ENCODE peak calls at places on chromosomes 7 and 10, in eight cellular contexts. R is fibroblast of the aortic adventitia, I is lower leg skin, H is left lung, N is dorsolateral prefrontal cortex, U is fibroblast of pulmonary artery, F is GM23338, Y is mammary epithelial cell. G is an unnamed sample.

GRCh38 chr10:6667679-6668270 is 87.7 kb upstream of the PRKCQ start:
- DNase-seq in F (peak), R (peak), N (no peak), U (peak), H (no peak), I (no peak), Y (peak), G (peak)

GRCh38 chr10:13794982-13795381 is 208.2 kb downstream of the PRPF18 start:
- DNase-seq in F (no peak), I (no peak), N (no peak), R (no peak), Y (no peak), U (no peak), H (no peak), G (no peak)

GRCh38 chr10:7184660-7185366 is 226.0 kb downstream of the SFMBT2 start:
- DNase-seq in I (no peak), R (no peak), Y (no peak), U (no peak), H (no peak), F (no peak), N (no peak), G (no peak)

GRCh38 chr7:1970895-1971294 is 261.9 kb downstream of the MAD1L1 start:
- DNase-seq in R (no peak), I (no peak), H (peak), N (peak), U (no peak), Y (no peak), F (no peak), G (no peak)

GRCh38 chr10:73244866-73245477 is 2.1 kb downstream of the DNAJC9 start:
- DNase-seq in I (no peak), F (no peak), R (peak), U (peak), Y (no peak), N (no peak), H (no peak), G (peak)

GRCh38 chr7:23106491-23106800 is 861 bp downstream of the KLHL7 start:
- DNase-seq in U (no peak), F (peak), N (peak), Y (no peak), H (no peak), I (no peak), R (peak), G (no peak)

GRCh38 chr7:20993693-20994092 is 207.0 kb upstream of the SP8 start:
- DNase-seq in H (no peak), R (no peak), N (no peak), U (no peak), F (no peak), Y (no peak), I (no peak), G (no peak)

GRCh38 chr10:49187950-49188761 is at the start of gene TMEM273:
- DNase-seq in I (peak), N (peak), H (peak), R (no peak), U (no peak), Y (no peak), F (no peak), G (no peak)

GRCh38 chr10:132154440-132154839 is 32.3 kb upstream of the DPYSL4 start:
- DNase-seq in I (no peak), Y (no peak), N (no peak), F (no peak), H (peak), U (no peak), R (no peak), G (no peak)

GRCh38 chr7:83150310-83150709 is 12.4 kb downstream of the PCLO start:
- DNase-seq in U (peak), Y (no peak), H (no peak), N (no peak), I (no peak), R (no peak), F (no peak), G (peak)

GRCh38 chr7:19117081-19117869 is at the start of gene TWIST1:
- DNase-seq in N (no peak), U (peak), F (peak), H (peak), I (peak), Y (peak), R (peak), G (peak)

GRCh38 chr10:6383099-6383812 is 180.5 kb downstream of the PFKFB3 start:
- DNase-seq in F (no peak), Y (no peak), R (peak), H (no peak), N (no peak), I (no peak), U (peak), G (peak)

GRCh38 chr7:25752967-25753791 is 398.8 kb upstream of the NFE2L3 start:
- DNase-seq in I (no peak), Y (peak), F (peak), H (no peak), N (no peak), U (no peak), R (no peak), G (no peak)

GRCh38 chr7:70693690-70694356 is 438.1 kb upstream of the GALNT17 start:
- DNase-seq in H (peak), Y (peak), U (peak), I (peak), N (peak), R (peak), F (peak), G (peak)
- TF ChIP-seq CTCF in H (no peak), Y (no peak), U (no peak), I (no peak), N (peak), R (peak), F (no peak), G (no peak)

GRCh38 chr7:139362981-139363380 is 3.3 kb downstream of the LUC7L2 start:
- DNase-seq in N (no peak), Y (peak), H (no peak), R (no peak), F (no peak), U (no peak), I (no peak), G (no peak)
- H3K4me3 ChIP-seq in N (peak), Y (peak), H (no peak), R (no peak), F (peak), U (no peak), I (no peak), G (no peak)

GRCh38 chr7:8365499-8366110 is 67.8 kb upstream of the NXPH1 start:
- DNase-seq in F (peak), R (no peak), N (no peak), Y (peak), U (no peak), I (no peak), H (no peak), G (no peak)
- TF ChIP-seq CTCF in F (peak), R (no peak), N (peak), Y (peak), U (no peak), I (no peak), H (no peak), G (no peak)

DNA sequence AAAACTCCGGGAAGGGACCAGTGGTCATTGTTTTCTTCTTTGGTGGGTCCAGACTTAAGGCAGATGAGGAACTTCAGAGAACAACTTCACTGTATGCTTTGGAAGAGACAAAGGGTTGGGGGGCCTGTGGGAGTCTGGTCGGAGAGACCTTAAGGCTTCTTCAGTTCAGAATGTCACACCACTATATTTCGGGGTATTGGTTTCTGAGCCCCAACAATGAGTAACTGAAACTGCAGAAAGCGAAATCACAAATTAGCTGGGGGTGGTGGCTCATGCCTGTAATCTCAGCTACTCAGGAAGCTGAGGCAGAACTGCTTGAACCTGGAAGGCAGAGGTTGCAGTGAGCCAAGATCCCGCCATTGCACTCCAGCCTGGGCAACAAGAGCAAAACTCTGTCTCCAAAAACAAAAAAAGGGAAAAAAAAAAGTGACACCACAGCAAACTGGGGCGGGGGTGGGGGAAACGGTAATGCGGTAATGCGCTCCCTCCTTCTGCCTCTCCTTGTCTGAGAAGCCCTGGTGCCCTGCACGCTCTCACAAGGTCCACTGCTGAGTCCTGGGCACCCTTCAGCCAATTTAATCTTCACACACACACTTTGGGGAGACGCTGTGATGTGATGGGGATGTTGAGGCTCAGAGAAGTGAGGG is 2.2 kb upstream of the ADIRF start:
- DNase-seq in Y (no peak), F (no peak), N (no peak), H (no peak), U (no peak), I (peak), R (no peak), G (no peak)
- H3K4me3 ChIP-seq in Y (peak), F (no peak), N (no peak), H (no peak), U (no peak), I (no peak), R (no peak), G (no peak)

GRCh38 chr7:47895026-47895425 is 53.2 kb downstream of the PKD1L1 start:
- DNase-seq in Y (no peak), N (no peak), U (no peak), I (peak), R (no peak), F (no peak), H (no peak), G (no peak)

GRCh38 chr7:47890125-47890524 is 58.1 kb downstream of the PKD1L1 start:
- DNase-seq in I (peak), H (no peak), R (no peak), U (no peak), Y (no peak), F (no peak), N (no peak), G (no peak)

GRCh38 chr7:47890606-47891005 is 57.7 kb downstream of the PKD1L1 start:
- DNase-seq in H (no peak), R (no peak), I (peak), F (no peak), Y (no peak), U (no peak), N (no peak), G (no peak)

GRCh38 chr7:47893721-47894365 is 54.4 kb downstream of the PKD1L1 start:
- DNase-seq in U (no peak), F (no peak), N (no peak), Y (peak), R (no peak), H (no peak), I (peak), G (no peak)

GRCh38 chr7:47893238-47893637 is 55.0 kb downstream of the PKD1L1 start:
- DNase-seq in Y (no peak), R (no peak), N (no peak), I (peak), H (no peak), F (peak), U (no peak), G (no peak)
- TF ChIP-seq CTCF in Y (peak), R (no peak), N (no peak), I (no peak), H (no peak), F (peak), U (peak), G (peak)